ENCODE peak calls at places on chromosomes 12 and 14, in seven cellular contexts. M is GM12878, V is HCT116, Z is HepG2, J is SK-N-SH, A is K562, W is endothelial cell of umbilical vein. T is an unnamed sample.

GRCh38 chr14:100348779-100349708 is 25.9 kb downstream of the SLC25A47 start:
- DNase-seq in M (no peak), V (no peak), Z (no peak), J (no peak), A (no peak), W (no peak), T (no peak)

GRCh38 chr14:23442721-23443356 is 7.4 kb upstream of the MYH7 start:
- DNase-seq in M (no peak), V (no peak), Z (no peak), J (no peak), A (no peak), W (no peak), T (no peak)

GRCh38 chr14:68403794-68404522 is 388.9 kb downstream of the ZFP36L1 start:
- DNase-seq in M (no peak), V (no peak), Z (no peak), J (no peak), A (no peak), W (no peak), T (no peak)

GRCh38 chr12:127785535-127785934 is 481.4 kb upstream of the TMEM132C start:
- DNase-seq in M (no peak), V (no peak), Z (no peak), J (no peak), A (no peak), W (no peak), T (no peak)

GRCh38 chr12:71415336-71416231 is 24.0 kb upstream of the LGR5 start:
- DNase-seq in M (peak), V (peak), Z (peak), J (peak), A (peak), W (peak), T (no peak)

GRCh38 chr12:91361864-91362263 is 179.2 kb upstream of the DCN start:
- DNase-seq in M (no peak), V (peak), Z (peak), J (no peak), A (peak), W (peak), T (peak)

GRCh38 chr14:102229071-102229738 is 75.8 kb downstream of the MOK start:
- DNase-seq in M (no peak), V (no peak), Z (no peak), J (no peak), A (no peak), W (no peak), T (no peak)

GRCh38 chr12:56115329-56115728 is 1.1 kb upstream of the RPL41 start:
- DNase-seq in M (no peak), V (no peak), Z (no peak), J (no peak), A (no peak), W (peak), T (no peak)

GRCh38 chr12:82730832-82731497 is 44.3 kb downstream of the TMTC2 start:
- DNase-seq in M (no peak), V (no peak), Z (peak), J (peak), A (no peak), W (no peak), T (peak)

GRCh38 chr14:74792249-74793039 is 29.3 kb downstream of the YLPM1 start:
- DNase-seq in M (no peak), V (no peak), Z (no peak), J (no peak), A (no peak), W (peak), T (no peak)

GRCh38 chr14:100443643-100444042 is 120.5 kb downstream of the SLC25A47 start:
- DNase-seq in M (no peak), V (no peak), Z (no peak), J (no peak), A (no peak), W (no peak), T (no peak)

GRCh38 chr12:105547786-105548185 is 217.3 kb downstream of the C12orf75 start:
- DNase-seq in M (no peak), V (no peak), Z (no peak), J (no peak), A (no peak), W (no peak), T (no peak)

GRCh38 chr12:132904718-132905328 is 17.4 kb upstream of the CHFR start:
- DNase-seq in M (no peak), V (no peak), Z (no peak), J (peak), A (peak), W (peak), T (no peak)

GRCh38 chr12:57726151-57726883 is 12.2 kb downstream of the AGAP2 start:
- DNase-seq in M (no peak), V (peak), Z (peak), J (peak), A (peak), W (peak), T (no peak)

GRCh38 chr14:40232302-40232701 is 800.1 kb upstream of the FBXO33 start:
- DNase-seq in M (no peak), V (no peak), Z (no peak), J (no peak), A (no peak), W (no peak), T (no peak)

GRCh38 chr12:89162704-89163261 is 189.5 kb downstream of the DUSP6 start:
- DNase-seq in M (peak), V (peak), Z (no peak), J (no peak), A (no peak), W (peak), T (peak)

GRCh38 chr14:70879448-70879847 is 27.8 kb upstream of the PCNX1 start:
- DNase-seq in M (no peak), V (no peak), Z (no peak), J (no peak), A (no peak), W (no peak), T (no peak)

GRCh38 chr12:63068857-63069442 is 82.1 kb downstream of the AVPR1A start:
- DNase-seq in M (no peak), V (peak), Z (peak), J (peak), A (peak), W (peak), T (peak)

GRCh38 chr12:131642101-131642540 is 68.8 kb upstream of the SFSWAP start:
- DNase-seq in M (peak), V (peak), Z (peak), J (no peak), A (peak), W (peak), T (no peak)

GRCh38 chr12:77965790-77966189 is 135.1 kb downstream of the NAV3 start:
- DNase-seq in M (no peak), V (no peak), Z (no peak), J (no peak), A (no peak), W (no peak), T (no peak)

GRCh38 chr12:104793280-104793679 is 164.8 kb downstream of the SLC41A2 start:
- DNase-seq in M (no peak), V (no peak), Z (no peak), J (no peak), A (no peak), W (no peak), T (no peak)

GRCh38 chr12:82047480-82047879 is 288.3 kb upstream of the PPFIA2 start:
- DNase-seq in M (no peak), V (no peak), Z (no peak), J (no peak), A (no peak), W (no peak), T (peak)

GRCh38 chr12:4742421-4742970 is 22.3 kb downstream of the GALNT8 start:
- DNase-seq in M (no peak), V (no peak), Z (no peak), J (no peak), A (no peak), W (no peak), T (no peak)

GRCh38 chr12:664075-664778 is 982 bp upstream of the NINJ2 start:
- DNase-seq in M (no peak), V (no peak), Z (no peak), J (no peak), A (no peak), W (no peak), T (no peak)

GRCh38 chr12:668092-668481 is 4.8 kb upstream of the NINJ2 start:
- DNase-seq in M (no peak), V (no peak), Z (no peak), J (no peak), A (no peak), W (no peak), T (no peak)

GRCh38 chr12:666066-666465 is 2.8 kb upstream of the NINJ2 start:
- DNase-seq in M (no peak), V (no peak), Z (no peak), J (no peak), A (no peak), W (no peak), T (no peak)

GRCh38 chr12:664779-665092 is 1.5 kb upstream of the NINJ2 start:
- DNase-seq in M (no peak), V (no peak), Z (no peak), J (no peak), A (no peak), W (no peak), T (no peak)

GRCh38 chr12:666766-667308 is 3.6 kb upstream of the NINJ2 start:
- DNase-seq in M (peak), V (no peak), Z (no peak), J (no peak), A (no peak), W (no peak), T (no peak)
- H3K9ac ChIP-seq in M (peak), V (no peak), Z (no peak), J (no peak), A (no peak), W (no peak), T (no peak)

DNA sequence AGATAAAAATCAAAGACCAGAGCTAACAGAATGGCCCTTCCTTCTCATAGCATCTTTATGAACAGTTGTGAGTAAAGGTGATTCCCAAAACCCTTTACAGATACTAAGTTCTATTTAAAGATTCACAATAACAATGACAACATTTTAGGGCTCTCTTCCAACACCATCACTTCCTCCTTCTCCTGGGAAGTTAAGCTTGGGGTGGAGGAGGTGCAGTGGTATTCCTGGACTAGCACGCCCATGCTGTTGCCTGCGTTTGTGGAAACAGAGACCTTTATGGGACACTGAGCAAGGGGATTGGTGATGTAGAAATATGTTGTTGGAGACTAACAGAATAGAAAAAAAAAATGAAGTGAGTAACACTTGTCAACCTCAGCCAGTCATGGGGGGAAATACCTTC is 22.5 kb downstream of the SYNE2 start:
- DNase-seq in M (no peak), V (no peak), Z (no peak), J (no peak), A (no peak), W (peak), T (no peak)
- TF ChIP-seq POLR2AphosphoS5 in M (no peak), V (no peak), Z (no peak), J (no peak), A (no peak), W (no peak), T (no peak)

DNA sequence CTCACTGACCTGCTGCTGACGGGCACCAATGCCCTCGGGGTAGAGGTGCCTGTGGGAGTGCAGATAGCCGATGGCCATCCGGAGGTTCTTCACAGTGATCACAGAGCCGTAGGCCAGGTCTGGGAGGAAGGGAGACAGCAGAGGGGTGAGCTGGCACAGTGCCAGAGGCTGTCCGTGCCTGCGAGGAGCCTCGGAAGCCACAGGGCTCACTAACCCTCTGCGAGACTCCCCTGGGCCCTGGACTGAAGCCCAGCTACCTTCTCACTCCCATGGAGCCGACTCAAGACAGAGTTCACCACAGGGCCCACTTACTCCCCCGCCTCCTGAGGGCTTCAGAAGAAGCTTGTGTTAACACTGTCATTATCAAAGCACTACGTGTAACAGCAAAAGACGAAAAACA is 24.5 kb downstream of the POMT2 start:
- DNase-seq in M (no peak), V (no peak), Z (no peak), J (no peak), A (no peak), W (no peak), T (no peak)
- H3K27ac ChIP-seq in M (no peak), V (no peak), Z (no peak), J (no peak), A (no peak), W (no peak), T (no peak)

DNA sequence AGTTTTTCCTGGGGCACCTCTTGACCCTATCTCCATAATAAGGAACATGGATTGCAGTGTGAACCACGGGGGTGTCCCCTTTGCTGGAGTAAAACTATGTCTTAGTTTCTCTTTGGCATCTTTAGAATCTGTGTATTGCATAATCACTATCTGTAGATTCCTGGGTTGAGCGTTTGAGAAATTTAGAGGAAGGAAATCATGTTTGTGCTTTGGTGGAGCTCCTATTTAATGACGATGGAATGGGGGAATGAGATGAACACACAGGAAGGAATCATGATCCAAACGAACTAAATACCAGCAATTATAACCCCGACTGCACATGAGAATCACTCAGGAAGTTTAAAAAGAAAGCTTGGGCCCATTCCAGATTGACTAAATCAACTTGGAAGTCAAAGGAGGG is 1.3 kb upstream of the MYG1 start:
- DNase-seq in M (no peak), V (no peak), Z (no peak), J (no peak), A (no peak), W (peak), T (no peak)
- H3K9ac ChIP-seq in M (no peak), V (peak), Z (no peak), J (peak), A (no peak), W (no peak), T (no peak)

T was measured in SK-N-MC.